ENCODE peak calls at places on chromosome 6, in six cellular contexts. U is A549, Q is WTC11, S is K562, N is H1, T is HepG2. Z is an unnamed sample.

GRCh38 chr6:158285321-158285960 is 26.8 kb upstream of the TULP4 start:
- DNase-seq in U (no peak), Q (no peak), S (no peak), N (no peak), T (no peak), Z (peak; percentile 30)

GRCh38 chr6:148427333-148427732 is 84.7 kb downstream of the SASH1 start:
- DNase-seq in U (no peak), Q (no peak), S (no peak), N (no peak), T (no peak), Z (no peak)

GRCh38 chr6:23454090-23454998 is 671.7 kb upstream of the NRSN1 start:
- DNase-seq in U (peak; percentile 5), Q (no peak), S (no peak), N (no peak), T (no peak), Z (no peak)

GRCh38 chr6:73452107-73452461 is at the start of gene CGAS:
- DNase-seq in U (peak; percentile 80), Q (peak; percentile 68), S (no peak), N (peak; percentile 47), T (no peak), Z (peak; percentile 60)

GRCh38 chr6:6330407-6330806 is 9.9 kb upstream of the F13A1 start:
- DNase-seq in U (no peak), Q (no peak), S (no peak), N (no peak), T (no peak), Z (no peak)

GRCh38 chr6:2157441-2158127 is 87.8 kb downstream of the GMDS start:
- DNase-seq in U (no peak), Q (no peak), S (no peak), N (no peak), T (peak; percentile 23), Z (peak; percentile 27)

GRCh38 chr6:6131492-6132109 is 124.9 kb upstream of the NRN1 start:
- DNase-seq in U (peak; percentile 23), Q (peak; percentile 36), S (peak; percentile 67), N (peak; percentile 31), T (peak; percentile 53), Z (peak; percentile 6)

GRCh38 chr6:51891784-51892183 is 195.6 kb downstream of the PKHD1 start:
- DNase-seq in U (no peak), Q (no peak), S (no peak), N (no peak), T (no peak), Z (no peak)

GRCh38 chr6:148329568-148330299 is 12.9 kb upstream of the SASH1 start:
- DNase-seq in U (no peak), Q (no peak), S (no peak), N (no peak), T (no peak), Z (peak; percentile 83)

GRCh38 chr6:447381-448165 is 56.0 kb downstream of the IRF4 start:
- DNase-seq in U (no peak), Q (no peak), S (no peak), N (no peak), T (no peak), Z (no peak)

GRCh38 chr6:55918639-55919038 is 43.2 kb upstream of the BMP5 start:
- DNase-seq in U (no peak), Q (no peak), S (no peak), N (no peak), T (no peak), Z (no peak)

GRCh38 chr6:130274007-130274406 is 51.3 kb upstream of the SAMD3 start:
- DNase-seq in U (no peak), Q (no peak), S (no peak), N (no peak), T (no peak), Z (no peak)

GRCh38 chr6:22526753-22527152 is 42.6 kb upstream of the HDGFL1 start:
- DNase-seq in U (no peak), Q (no peak), S (no peak), N (no peak), T (no peak), Z (no peak)

GRCh38 chr6:155272353-155273222 is 8.8 kb downstream of the CLDN20 start:
- DNase-seq in U (no peak), Q (no peak), S (no peak), N (no peak), T (no peak), Z (no peak)

GRCh38 chr6:133854167-133854632 is 34.7 kb upstream of the TCF21 start:
- DNase-seq in U (no peak), Q (peak; percentile 18), S (no peak), N (no peak), T (no peak), Z (no peak)

GRCh38 chr6:4768815-4769214 is 7.4 kb upstream of the CDYL start:
- DNase-seq in U (no peak), Q (no peak), S (no peak), N (no peak), T (no peak), Z (no peak)

GRCh38 chr6:130162421-130162820 is 60.3 kb downstream of the SAMD3 start:
- DNase-seq in U (no peak), Q (no peak), S (no peak), N (no peak), T (no peak), Z (no peak)

GRCh38 chr6:41645007-41645618 is 6.8 kb downstream of the MDFI start:
- DNase-seq in U (no peak), Q (no peak), S (no peak), N (no peak), T (no peak), Z (no peak)

GRCh38 chr6:38715016-38715809 is at the start of gene DNAH8:
- DNase-seq in U (no peak), Q (peak; percentile 49), S (no peak), N (no peak), T (no peak), Z (no peak)

GRCh38 chr6:112320561-112321300 is 26.4 kb upstream of the RFPL4B start:
- DNase-seq in U (no peak), Q (no peak), S (no peak), N (no peak), T (no peak), Z (peak; percentile 66)

GRCh38 chr6:116969211-116969863 is 92.3 kb downstream of the RFX6 start:
- DNase-seq in U (peak; percentile 59), Q (no peak), S (peak; percentile 19), N (no peak), T (peak; percentile 64), Z (peak; percentile 50)

GRCh38 chr6:28771401-28772267 is 152.2 kb downstream of the TRIM27 start:
- DNase-seq in U (no peak), Q (peak; percentile 85), S (peak; percentile 61), N (no peak), T (no peak), Z (no peak)

GRCh38 chr6:30757261-30757935 is 13.1 kb upstream of the IER3 start:
- DNase-seq in U (no peak), Q (no peak), S (no peak), N (no peak), T (no peak), Z (no peak)

GRCh38 chr6:143691900-143692572 is 14.3 kb downstream of the PHACTR2 start:
- DNase-seq in U (no peak), Q (no peak), S (no peak), N (no peak), T (no peak), Z (no peak)

GRCh38 chr6:165900970-165901369 is 237.9 kb upstream of the PDE10A start:
- DNase-seq in U (no peak), Q (no peak), S (no peak), N (no peak), T (no peak), Z (no peak)

GRCh38 chr6:8947900-8948299 is 512.6 kb upstream of the SLC35B3 start:
- DNase-seq in U (no peak), Q (no peak), S (no peak), N (no peak), T (no peak), Z (no peak)
- TF ChIP-seq JUN in U (no peak), Q (no peak), S (no peak), N (no peak), T (no peak), Z (no peak)

DNA sequence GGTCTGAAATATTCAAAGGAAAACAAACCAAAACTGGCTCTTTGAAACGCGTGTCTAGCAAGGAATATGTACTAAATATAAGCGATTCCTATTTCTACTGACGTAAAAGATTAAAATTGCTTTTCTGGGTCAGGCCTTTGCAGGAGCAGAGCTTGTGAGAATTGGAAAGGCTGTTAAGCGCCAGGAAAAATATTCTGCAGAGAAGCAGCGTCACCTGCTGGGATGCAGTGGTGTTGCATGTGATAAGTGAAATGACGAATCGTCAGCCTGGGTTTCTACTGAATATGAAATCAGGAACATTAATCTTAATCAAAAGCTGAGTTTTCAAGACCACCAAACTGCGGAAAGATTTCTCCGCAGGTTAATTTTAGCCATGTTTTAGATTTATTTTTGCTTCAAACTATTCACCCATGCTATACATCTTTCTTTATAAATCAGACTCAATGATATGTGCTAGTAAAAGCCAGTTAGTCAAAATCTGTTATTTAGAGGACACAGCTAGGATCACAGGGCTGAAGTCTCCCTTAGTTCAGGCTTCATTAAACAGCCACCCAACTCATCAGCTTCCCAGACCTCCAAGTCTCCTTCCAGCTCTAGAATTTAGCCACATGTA is 67.4 kb downstream of the ALDH8A1 start:
- DNase-seq in U (peak; percentile 67), Q (peak; percentile 73), S (peak; percentile 50), N (peak; percentile 29), T (peak; percentile 43), Z (peak; percentile 79)
- TF ChIP-seq CTCF in U (peak; percentile 86), Q (peak; percentile 86), S (peak; percentile 82), N (peak; percentile 85), T (peak; percentile 87), Z (peak; percentile 82)

DNA sequence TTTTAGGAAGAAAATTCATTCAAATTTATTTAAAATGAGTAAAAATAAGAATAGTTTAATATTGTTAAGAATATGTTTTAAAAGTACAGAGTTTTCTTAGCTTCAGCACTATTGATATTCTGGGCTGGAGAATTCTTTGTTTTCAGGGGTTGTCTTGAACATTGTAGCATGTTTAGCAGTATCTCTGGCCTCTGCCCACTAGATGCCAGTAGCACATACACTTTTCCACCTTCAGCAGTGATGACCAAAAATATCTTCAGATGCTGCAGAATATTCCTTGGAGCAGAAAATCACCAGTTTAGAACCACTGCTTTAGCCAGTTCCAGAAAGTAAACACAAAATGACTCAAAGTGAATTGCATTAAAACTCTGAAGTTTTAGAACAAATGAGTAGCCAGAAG is 19.4 kb upstream of the SDHAF4 start:
- DNase-seq in U (no peak), Q (no peak), S (no peak), N (no peak), T (no peak), Z (peak; percentile 17)
- TF ChIP-seq JUN in U (no peak), Q (no peak), S (no peak), N (no peak), T (no peak), Z (no peak)

DNA sequence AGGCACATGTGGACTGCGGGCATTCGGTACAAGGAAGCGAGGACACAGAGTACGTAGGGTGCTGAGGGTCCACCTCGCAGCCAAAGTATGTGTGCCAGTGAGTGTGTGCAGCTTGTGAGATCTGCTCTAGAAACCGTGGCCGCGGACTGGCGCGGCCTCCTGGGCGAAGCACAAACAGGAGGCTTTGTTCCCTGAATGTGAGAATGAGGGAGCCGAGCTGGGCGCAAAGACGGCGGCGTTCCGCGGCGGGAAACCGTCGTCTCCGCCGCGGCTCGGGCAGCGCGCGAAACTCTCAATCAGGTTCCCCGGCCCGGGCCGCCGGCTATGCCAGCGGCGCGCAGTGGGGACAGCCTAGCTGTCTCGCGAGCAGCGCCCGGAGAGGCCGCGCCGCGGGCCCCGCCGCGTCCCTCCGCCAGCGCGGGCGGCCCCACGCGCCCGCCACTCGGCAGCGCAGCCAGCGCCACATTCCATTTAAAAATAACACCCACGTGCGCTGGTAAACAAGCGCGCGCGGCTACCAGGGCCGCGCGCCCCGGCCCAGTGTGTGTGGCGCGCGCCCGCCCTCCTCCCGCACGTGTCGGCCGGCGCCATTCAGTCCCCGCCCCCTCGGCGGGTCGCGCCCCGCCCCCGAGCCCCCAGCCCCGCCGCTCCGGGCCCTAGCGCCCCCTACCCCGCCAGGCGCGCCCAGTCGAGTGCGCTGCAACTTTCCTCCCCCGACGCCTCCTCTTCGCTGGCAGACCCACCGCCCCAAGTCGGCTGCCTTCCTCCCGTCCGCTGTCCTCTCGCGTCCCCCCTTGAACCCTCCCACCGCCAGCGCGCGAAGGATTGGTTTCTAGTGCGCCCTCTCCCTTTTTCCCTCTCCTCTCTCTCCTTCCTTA is 3.0 kb upstream of the FOXO3 start:
- DNase-seq in U (peak; percentile 58), Q (peak; percentile 86), S (peak; percentile 85), N (no peak), T (peak; percentile 15), Z (peak; percentile 51)
- TF ChIP-seq CTCF in U (no peak), Q (no peak), S (no peak), N (no peak), T (peak; percentile 56), Z (no peak)